ENCODE peak calls at places on chromosomes 2 and 18, in ten cellular contexts. One of them, this sample, is unnamed.

GRCh38 chr2:166384774-166385173 is 9.0 kb upstream of the SCN9A start:
- DNase-seq in NB4: peak
- DNase-seq in GM12878: no peak
- DNase-seq in H1: no peak
- DNase-seq in HepG2: peak
- DNase-seq in WTC11: no peak
- DNase-seq in A549: no peak
- DNase-seq in SK-N-SH: peak
- DNase-seq in K562: no peak
- DNase-seq in HCT116: no peak
- DNase-seq in this sample: peak

GRCh38 chr2:127857494-127857818 is 499 bp downstream of the POLR2D start:
- DNase-seq in A549: peak
- DNase-seq in K562: peak
- DNase-seq in HepG2: no peak
- DNase-seq in GM12878: no peak
- DNase-seq in HCT116: no peak
- DNase-seq in SK-N-SH: peak
- DNase-seq in NB4: peak
- DNase-seq in H1: no peak
- DNase-seq in WTC11: peak
- DNase-seq in this sample: no peak

GRCh38 chr2:6977095-6977777 is 60.0 kb downstream of the RNF144A start:
- DNase-seq in GM12878: no peak
- DNase-seq in NB4: no peak
- DNase-seq in SK-N-SH: no peak
- DNase-seq in WTC11: no peak
- DNase-seq in A549: no peak
- DNase-seq in H1: no peak
- DNase-seq in HCT116: no peak
- DNase-seq in K562: no peak
- DNase-seq in HepG2: no peak
- DNase-seq in this sample: peak

GRCh38 chr2:2010266-2010665 is 266.0 kb upstream of the PXDN start:
- DNase-seq in A549: no peak
- DNase-seq in SK-N-SH: no peak
- DNase-seq in NB4: no peak
- DNase-seq in GM12878: no peak
- DNase-seq in K562: no peak
- DNase-seq in H1: no peak
- DNase-seq in WTC11: no peak
- DNase-seq in HepG2: no peak
- DNase-seq in HCT116: no peak
- DNase-seq in this sample: no peak

GRCh38 chr18:7635948-7636347 is 68.8 kb downstream of the PTPRM start:
- DNase-seq in WTC11: no peak
- DNase-seq in K562: no peak
- DNase-seq in HepG2: peak
- DNase-seq in GM12878: no peak
- DNase-seq in A549: no peak
- DNase-seq in H1: no peak
- DNase-seq in SK-N-SH: no peak
- DNase-seq in NB4: no peak
- DNase-seq in HCT116: no peak
- DNase-seq in this sample: no peak

GRCh38 chr2:170817999-170818293 is 1.3 kb downstream of the GAD1 start:
- DNase-seq in HepG2: no peak
- DNase-seq in H1: no peak
- DNase-seq in K562: no peak
- DNase-seq in WTC11: peak
- DNase-seq in SK-N-SH: peak
- DNase-seq in A549: no peak
- DNase-seq in GM12878: no peak
- DNase-seq in HCT116: no peak
- DNase-seq in NB4: no peak
- DNase-seq in this sample: no peak

GRCh38 chr2:150589760-150590159 is 102.3 kb upstream of the RND3 start:
- DNase-seq in SK-N-SH: no peak
- DNase-seq in WTC11: no peak
- DNase-seq in HCT116: no peak
- DNase-seq in HepG2: no peak
- DNase-seq in A549: no peak
- DNase-seq in K562: no peak
- DNase-seq in NB4: no peak
- DNase-seq in GM12878: no peak
- DNase-seq in H1: no peak
- DNase-seq in this sample: no peak

GRCh38 chr2:45256173-45256866 is 247.1 kb upstream of the SIX2 start:
- DNase-seq in K562: no peak
- DNase-seq in GM12878: no peak
- DNase-seq in WTC11: no peak
- DNase-seq in HepG2: peak
- DNase-seq in H1: no peak
- DNase-seq in A549: no peak
- DNase-seq in SK-N-SH: no peak
- DNase-seq in NB4: no peak
- DNase-seq in HCT116: no peak
- DNase-seq in this sample: no peak

GRCh38 chr2:134623046-134623445 is 95.8 kb downstream of the TMEM163 start:
- DNase-seq in HepG2: no peak
- DNase-seq in WTC11: no peak
- DNase-seq in A549: no peak
- DNase-seq in H1: no peak
- DNase-seq in NB4: no peak
- DNase-seq in HCT116: no peak
- DNase-seq in GM12878: peak
- DNase-seq in K562: no peak
- DNase-seq in SK-N-SH: no peak
- DNase-seq in this sample: no peak

GRCh38 chr2:134623796-134624195 is 95.0 kb downstream of the TMEM163 start:
- DNase-seq in WTC11: no peak
- DNase-seq in HCT116: no peak
- DNase-seq in A549: no peak
- DNase-seq in H1: no peak
- DNase-seq in SK-N-SH: no peak
- DNase-seq in GM12878: peak
- DNase-seq in NB4: peak
- DNase-seq in HepG2: no peak
- DNase-seq in K562: no peak
- DNase-seq in this sample: no peak

GRCh38 chr2:134625311-134625710 is 93.5 kb downstream of the TMEM163 start:
- DNase-seq in WTC11: no peak
- DNase-seq in SK-N-SH: no peak
- DNase-seq in NB4: no peak
- DNase-seq in H1: no peak
- DNase-seq in A549: no peak
- DNase-seq in HepG2: no peak
- DNase-seq in K562: no peak
- DNase-seq in GM12878: no peak
- DNase-seq in HCT116: no peak
- DNase-seq in this sample: no peak

GRCh38 chr2:134630760-134631159 is 88.0 kb downstream of the TMEM163 start:
- DNase-seq in H1: no peak
- DNase-seq in A549: no peak
- DNase-seq in HepG2: no peak
- DNase-seq in SK-N-SH: no peak
- DNase-seq in HCT116: no peak
- DNase-seq in NB4: no peak
- DNase-seq in K562: no peak
- DNase-seq in GM12878: no peak
- DNase-seq in WTC11: no peak
- DNase-seq in this sample: no peak

GRCh38 chr2:134628453-134628852 is 90.3 kb downstream of the TMEM163 start:
- DNase-seq in NB4: no peak
- DNase-seq in K562: no peak
- DNase-seq in H1: no peak
- DNase-seq in A549: no peak
- DNase-seq in WTC11: no peak
- DNase-seq in SK-N-SH: no peak
- DNase-seq in GM12878: no peak
- DNase-seq in HCT116: no peak
- DNase-seq in HepG2: no peak
- DNase-seq in this sample: no peak
- TF ChIP-seq MAX in NB4: no peak
- TF ChIP-seq MAX in K562: no peak
- TF ChIP-seq MAX in H1: no peak
- TF ChIP-seq MAX in A549: no peak
- TF ChIP-seq MAX in WTC11: no peak
- TF ChIP-seq MAX in SK-N-SH: no peak
- TF ChIP-seq MAX in GM12878: no peak
- TF ChIP-seq MAX in HCT116: no peak
- TF ChIP-seq MAX in HepG2: no peak
- TF ChIP-seq MAX in this sample: no peak

GRCh38 chr2:120854014-120854620 is 118.4 kb downstream of the GLI2 start:
- DNase-seq in WTC11: no peak
- DNase-seq in SK-N-SH: no peak
- DNase-seq in H1: no peak
- DNase-seq in NB4: no peak
- DNase-seq in HepG2: no peak
- DNase-seq in K562: no peak
- DNase-seq in GM12878: no peak
- DNase-seq in A549: no peak
- DNase-seq in HCT116: no peak
- DNase-seq in this sample: no peak

GRCh38 chr2:120855855-120856405 is 120.3 kb downstream of the GLI2 start:
- DNase-seq in K562: no peak
- DNase-seq in HCT116: no peak
- DNase-seq in WTC11: no peak
- DNase-seq in H1: no peak
- DNase-seq in HepG2: no peak
- DNase-seq in A549: no peak
- DNase-seq in SK-N-SH: no peak
- DNase-seq in NB4: no peak
- DNase-seq in GM12878: no peak
- DNase-seq in this sample: no peak

GRCh38 chr2:120853294-120854013 is 117.8 kb downstream of the GLI2 start:
- DNase-seq in HCT116: no peak
- DNase-seq in HepG2: no peak
- DNase-seq in H1: no peak
- DNase-seq in SK-N-SH: no peak
- DNase-seq in A549: no peak
- DNase-seq in WTC11: no peak
- DNase-seq in NB4: no peak
- DNase-seq in GM12878: no peak
- DNase-seq in K562: no peak
- DNase-seq in this sample: no peak

GRCh38 chr2:120856421-120856862 is 120.8 kb downstream of the GLI2 start:
- DNase-seq in SK-N-SH: peak
- DNase-seq in NB4: no peak
- DNase-seq in GM12878: no peak
- DNase-seq in WTC11: peak
- DNase-seq in HCT116: no peak
- DNase-seq in HepG2: no peak
- DNase-seq in H1: no peak
- DNase-seq in K562: no peak
- DNase-seq in A549: no peak
- DNase-seq in this sample: no peak

GRCh38 chr2:120854766-120855530 is 119.3 kb downstream of the GLI2 start:
- DNase-seq in A549: no peak
- DNase-seq in SK-N-SH: no peak
- DNase-seq in K562: no peak
- DNase-seq in H1: no peak
- DNase-seq in HepG2: no peak
- DNase-seq in NB4: no peak
- DNase-seq in GM12878: no peak
- DNase-seq in HCT116: no peak
- DNase-seq in WTC11: no peak
- DNase-seq in this sample: no peak
- TF ChIP-seq MAX in A549: no peak
- TF ChIP-seq MAX in SK-N-SH: no peak
- TF ChIP-seq MAX in K562: no peak
- TF ChIP-seq MAX in H1: no peak
- TF ChIP-seq MAX in HepG2: no peak
- TF ChIP-seq MAX in NB4: no peak
- TF ChIP-seq MAX in GM12878: no peak
- TF ChIP-seq MAX in HCT116: no peak
- TF ChIP-seq MAX in WTC11: no peak
- TF ChIP-seq MAX in this sample: no peak

GRCh38 chr2:105328281-105329196 is 996 bp downstream of the TGFBRAP1 start:
- DNase-seq in A549: no peak
- DNase-seq in HCT116: no peak
- DNase-seq in HepG2: peak
- DNase-seq in NB4: peak
- DNase-seq in K562: no peak
- DNase-seq in GM12878: no peak
- DNase-seq in SK-N-SH: no peak
- DNase-seq in H1: no peak
- DNase-seq in WTC11: no peak
- DNase-seq in this sample: peak

GRCh38 chr2:105327690-105328089 is 1.8 kb downstream of the TGFBRAP1 start:
- DNase-seq in K562: no peak
- DNase-seq in HCT116: no peak
- DNase-seq in GM12878: no peak
- DNase-seq in H1: no peak
- DNase-seq in A549: no peak
- DNase-seq in SK-N-SH: no peak
- DNase-seq in HepG2: no peak
- DNase-seq in NB4: no peak
- DNase-seq in WTC11: no peak
- DNase-seq in this sample: no peak

GRCh38 chr2:105324732-105325131 is 4.8 kb downstream of the TGFBRAP1 start:
- DNase-seq in WTC11: no peak
- DNase-seq in HCT116: no peak
- DNase-seq in NB4: no peak
- DNase-seq in HepG2: no peak
- DNase-seq in H1: no peak
- DNase-seq in SK-N-SH: no peak
- DNase-seq in A549: no peak
- DNase-seq in GM12878: no peak
- DNase-seq in K562: no peak
- DNase-seq in this sample: peak

GRCh38 chr2:105323117-105323516 is 6.4 kb downstream of the TGFBRAP1 start:
- DNase-seq in H1: no peak
- DNase-seq in HCT116: no peak
- DNase-seq in K562: no peak
- DNase-seq in NB4: no peak
- DNase-seq in WTC11: no peak
- DNase-seq in GM12878: no peak
- DNase-seq in HepG2: no peak
- DNase-seq in A549: no peak
- DNase-seq in SK-N-SH: no peak
- DNase-seq in this sample: peak

GRCh38 chr2:105325389-105325963 is 4.1 kb downstream of the TGFBRAP1 start:
- DNase-seq in K562: no peak
- DNase-seq in HCT116: no peak
- DNase-seq in WTC11: no peak
- DNase-seq in NB4: no peak
- DNase-seq in H1: no peak
- DNase-seq in A549: no peak
- DNase-seq in HepG2: no peak
- DNase-seq in SK-N-SH: no peak
- DNase-seq in GM12878: no peak
- DNase-seq in this sample: peak
- TF ChIP-seq MAX in K562: no peak
- TF ChIP-seq MAX in HCT116: no peak
- TF ChIP-seq MAX in WTC11: no peak
- TF ChIP-seq MAX in NB4: no peak
- TF ChIP-seq MAX in H1: no peak
- TF ChIP-seq MAX in A549: no peak
- TF ChIP-seq MAX in HepG2: no peak
- TF ChIP-seq MAX in SK-N-SH: no peak
- TF ChIP-seq MAX in GM12878: no peak
- TF ChIP-seq MAX in this sample: no peak

GRCh38 chr18:10500038-10500437 is 25.8 kb upstream of the NAPG start:
- DNase-seq in GM12878: no peak
- DNase-seq in A549: no peak
- DNase-seq in HCT116: no peak
- DNase-seq in NB4: no peak
- DNase-seq in K562: no peak
- DNase-seq in WTC11: no peak
- DNase-seq in SK-N-SH: no peak
- DNase-seq in HepG2: no peak
- DNase-seq in H1: no peak
- DNase-seq in this sample: no peak

GRCh38 chr18:10504723-10505122 is 21.1 kb upstream of the NAPG start:
- DNase-seq in NB4: no peak
- DNase-seq in A549: no peak
- DNase-seq in SK-N-SH: no peak
- DNase-seq in WTC11: no peak
- DNase-seq in HepG2: no peak
- DNase-seq in GM12878: no peak
- DNase-seq in H1: no peak
- DNase-seq in HCT116: no peak
- DNase-seq in K562: no peak
- DNase-seq in this sample: no peak

GRCh38 chr18:10495936-10496335 is 29.9 kb upstream of the NAPG start:
- DNase-seq in WTC11: no peak
- DNase-seq in NB4: no peak
- DNase-seq in SK-N-SH: no peak
- DNase-seq in K562: no peak
- DNase-seq in A549: no peak
- DNase-seq in HepG2: no peak
- DNase-seq in GM12878: no peak
- DNase-seq in H1: no peak
- DNase-seq in HCT116: no peak
- DNase-seq in this sample: no peak

GRCh38 chr18:10497350-10497749 is 28.5 kb upstream of the NAPG start:
- DNase-seq in GM12878: no peak
- DNase-seq in WTC11: no peak
- DNase-seq in HepG2: no peak
- DNase-seq in A549: no peak
- DNase-seq in HCT116: no peak
- DNase-seq in NB4: no peak
- DNase-seq in K562: no peak
- DNase-seq in H1: no peak
- DNase-seq in SK-N-SH: no peak
- DNase-seq in this sample: peak

GRCh38 chr18:10499230-10499629 is 26.6 kb upstream of the NAPG start:
- DNase-seq in H1: no peak
- DNase-seq in GM12878: no peak
- DNase-seq in HCT116: no peak
- DNase-seq in NB4: peak
- DNase-seq in K562: no peak
- DNase-seq in HepG2: no peak
- DNase-seq in WTC11: no peak
- DNase-seq in SK-N-SH: no peak
- DNase-seq in A549: no peak
- DNase-seq in this sample: no peak
- TF ChIP-seq MAX in H1: no peak
- TF ChIP-seq MAX in GM12878: no peak
- TF ChIP-seq MAX in HCT116: no peak
- TF ChIP-seq MAX in NB4: peak
- TF ChIP-seq MAX in K562: no peak
- TF ChIP-seq MAX in HepG2: no peak
- TF ChIP-seq MAX in WTC11: no peak
- TF ChIP-seq MAX in SK-N-SH: no peak
- TF ChIP-seq MAX in A549: no peak
- TF ChIP-seq MAX in this sample: no peak